ENCODE peak calls at places on chromosomes 13 and 19, in four cellular contexts. One of them, this sample, is unnamed.

GRCh38 chr19:6275170-6275744 is 4.5 kb downstream of the MLLT1 start:
- DNase-seq in osteoblast: peak; percentile 46
- DNase-seq in HFF-Myc: no peak
- DNase-seq in cardiac fibroblast: no peak
- DNase-seq in this sample: no peak

GRCh38 chr13:100946588-100946987 is 272.0 kb upstream of the TMTC4 start:
- DNase-seq in osteoblast: peak; percentile 65
- DNase-seq in HFF-Myc: no peak
- DNase-seq in cardiac fibroblast: no peak
- DNase-seq in this sample: no peak

GRCh38 chr19:7926021-7926726 is at the start of gene CTXN1:
- DNase-seq in osteoblast: peak; percentile 97
- DNase-seq in HFF-Myc: no peak
- DNase-seq in cardiac fibroblast: peak; percentile 60
- DNase-seq in this sample: no peak

GRCh38 chr13:24273926-24274325 is 35.5 kb upstream of the C1QTNF9 start:
- DNase-seq in osteoblast: no peak
- DNase-seq in HFF-Myc: no peak
- DNase-seq in cardiac fibroblast: no peak
- DNase-seq in this sample: no peak

GRCh38 chr19:3450796-3451411 is 29.4 kb downstream of the SMIM24 start:
- DNase-seq in osteoblast: peak; percentile 99
- DNase-seq in HFF-Myc: peak; percentile 97
- DNase-seq in cardiac fibroblast: peak; percentile 99
- DNase-seq in this sample: peak; percentile 99

GRCh38 chr19:48683349-48683748 is 10.5 kb upstream of the NTN5 start:
- DNase-seq in osteoblast: peak; percentile 76
- DNase-seq in HFF-Myc: no peak
- DNase-seq in cardiac fibroblast: peak; percentile 62
- DNase-seq in this sample: no peak

GRCh38 chr19:6723108-6723618 is 2.7 kb upstream of the C3 start:
- DNase-seq in osteoblast: peak; percentile 68
- DNase-seq in HFF-Myc: no peak
- DNase-seq in cardiac fibroblast: peak; percentile 85
- DNase-seq in this sample: no peak

GRCh38 chr19:57665261-57665806 is 3.4 kb upstream of the ZSCAN4 start:
- DNase-seq in osteoblast: no peak
- DNase-seq in HFF-Myc: no peak
- DNase-seq in cardiac fibroblast: no peak
- DNase-seq in this sample: no peak

GRCh38 chr13:76630629-76631028 is 255.6 kb downstream of the KCTD12 start:
- DNase-seq in osteoblast: no peak
- DNase-seq in HFF-Myc: no peak
- DNase-seq in cardiac fibroblast: no peak
- DNase-seq in this sample: no peak

GRCh38 chr19:14795078-14795721 is 16.8 kb upstream of the ADGRE2 start:
- DNase-seq in osteoblast: no peak
- DNase-seq in HFF-Myc: no peak
- DNase-seq in cardiac fibroblast: no peak
- DNase-seq in this sample: no peak

GRCh38 chr19:28737021-28737525 is 475.9 kb downstream of the UQCRFS1 start:
- DNase-seq in osteoblast: peak; percentile 74
- DNase-seq in HFF-Myc: peak; percentile 11
- DNase-seq in cardiac fibroblast: peak; percentile 66
- DNase-seq in this sample: peak; percentile 22

GRCh38 chr13:33869005-33869404 is 51.1 kb downstream of the RFC3 start:
- DNase-seq in osteoblast: no peak
- DNase-seq in HFF-Myc: no peak
- DNase-seq in cardiac fibroblast: no peak
- DNase-seq in this sample: peak; percentile 24

GRCh38 chr13:50353651-50354415 is 338.6 kb downstream of the KCNRG start:
- DNase-seq in osteoblast: peak; percentile 65
- DNase-seq in HFF-Myc: no peak
- DNase-seq in cardiac fibroblast: no peak
- DNase-seq in this sample: peak; percentile 58

GRCh38 chr13:109454167-109454917 is 332.0 kb downstream of the IRS2 start:
- DNase-seq in osteoblast: no peak
- DNase-seq in HFF-Myc: no peak
- DNase-seq in cardiac fibroblast: peak; percentile 6
- DNase-seq in this sample: no peak

GRCh38 chr19:5951338-5951861 is 26.5 kb downstream of the RANBP3 start:
- DNase-seq in osteoblast: no peak
- DNase-seq in HFF-Myc: no peak
- DNase-seq in cardiac fibroblast: no peak
- DNase-seq in this sample: no peak

GRCh38 chr19:34428549-34429285 is 536 bp downstream of the UBA2 start:
- DNase-seq in osteoblast: peak; percentile 92
- DNase-seq in HFF-Myc: no peak
- DNase-seq in cardiac fibroblast: peak; percentile 37
- DNase-seq in this sample: no peak

GRCh38 chr19:51359294-51359693 is 6.9 kb downstream of the ETFB start:
- DNase-seq in osteoblast: peak; percentile 95
- DNase-seq in HFF-Myc: no peak
- DNase-seq in cardiac fibroblast: peak; percentile 93
- DNase-seq in this sample: peak; percentile 79

GRCh38 chr19:29290853-29291252 is 77.9 kb upstream of the UQCRFS1 start:
- DNase-seq in osteoblast: no peak
- DNase-seq in HFF-Myc: no peak
- DNase-seq in cardiac fibroblast: no peak
- DNase-seq in this sample: no peak

GRCh38 chr19:30109565-30109964 is 167.5 kb downstream of the URI1 start:
- DNase-seq in osteoblast: no peak
- DNase-seq in HFF-Myc: no peak
- DNase-seq in cardiac fibroblast: no peak
- DNase-seq in this sample: no peak

GRCh38 chr19:15323496-15324235 is 8.7 kb downstream of the BRD4 start:
- DNase-seq in osteoblast: no peak
- DNase-seq in HFF-Myc: no peak
- DNase-seq in cardiac fibroblast: peak; percentile 69
- DNase-seq in this sample: no peak

DNA sequence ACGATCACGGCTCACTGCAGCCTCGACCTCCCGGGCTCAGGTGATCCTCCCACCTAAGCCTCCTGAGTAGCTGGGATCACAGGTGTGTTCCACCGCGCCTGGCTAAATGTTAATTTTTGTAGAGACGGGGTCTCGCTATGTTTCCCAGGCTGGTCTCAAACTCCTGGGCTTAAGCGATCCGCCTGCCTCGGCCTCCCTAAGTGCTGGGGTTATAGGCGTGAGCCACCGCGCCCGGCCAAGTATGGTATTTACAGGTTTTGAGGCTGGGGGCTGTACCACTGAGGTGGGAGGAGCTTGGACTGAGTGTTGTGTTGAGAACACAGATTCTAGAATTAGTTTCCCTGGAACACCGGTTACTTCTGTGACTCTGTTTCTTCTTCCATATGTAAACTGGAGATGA is 452 bp upstream of the PPM1N start:
- DNase-seq in osteoblast: no peak
- DNase-seq in HFF-Myc: no peak
- DNase-seq in cardiac fibroblast: no peak
- DNase-seq in this sample: no peak
- H3K4me3 ChIP-seq in osteoblast: no peak overlapping the region
- H3K4me3 ChIP-seq in HFF-Myc: peak overlapping the region; percentile 22
- H3K4me3 ChIP-seq in cardiac fibroblast: no peak overlapping the region
- H3K4me3 ChIP-seq in this sample: no peak overlapping the region

GRCh38 chr19:56299688-56300087 is 15.0 kb downstream of the ZSCAN5A start:
- DNase-seq in osteoblast: no peak
- DNase-seq in HFF-Myc: no peak
- DNase-seq in cardiac fibroblast: no peak
- DNase-seq in this sample: no peak

GRCh38 chr19:56297010-56297409 is 17.6 kb downstream of the ZSCAN5A start:
- DNase-seq in osteoblast: no peak
- DNase-seq in HFF-Myc: no peak
- DNase-seq in cardiac fibroblast: no peak
- DNase-seq in this sample: no peak

GRCh38 chr19:56304243-56304642 is 10.4 kb downstream of the ZSCAN5A start:
- DNase-seq in osteoblast: no peak
- DNase-seq in HFF-Myc: no peak
- DNase-seq in cardiac fibroblast: no peak
- DNase-seq in this sample: no peak

GRCh38 chr19:56301886-56302620 is 12.6 kb downstream of the ZSCAN5A start:
- DNase-seq in osteoblast: no peak
- DNase-seq in HFF-Myc: no peak
- DNase-seq in cardiac fibroblast: no peak
- DNase-seq in this sample: no peak

DNA sequence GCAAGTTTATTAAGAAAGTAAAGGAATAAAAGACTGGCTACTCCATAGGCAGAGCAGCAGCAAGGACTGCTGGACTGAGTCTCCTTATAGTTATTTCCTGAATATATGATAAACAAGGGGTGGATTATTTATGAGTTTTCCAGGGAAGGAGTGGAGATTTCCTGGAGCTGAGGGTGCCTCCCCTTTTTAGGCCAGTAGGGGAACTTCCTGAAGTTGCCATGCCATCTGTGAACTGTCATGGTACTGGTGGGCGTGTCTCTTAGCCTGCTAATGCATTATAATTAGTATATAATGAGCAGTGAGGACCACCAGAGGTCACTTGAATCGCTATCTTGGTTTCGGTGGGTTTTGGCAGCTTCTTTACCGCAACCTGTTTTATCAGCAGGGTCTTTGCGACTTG is 13.5 kb downstream of the ZSCAN5A start:
- DNase-seq in osteoblast: no peak
- DNase-seq in HFF-Myc: no peak
- DNase-seq in cardiac fibroblast: peak; percentile 7
- DNase-seq in this sample: no peak
- TF ChIP-seq CTCF in osteoblast: no peak
- TF ChIP-seq CTCF in HFF-Myc: no peak
- TF ChIP-seq CTCF in cardiac fibroblast: peak; percentile 11
- TF ChIP-seq CTCF in this sample: no peak

GRCh38 chr13:113113846-113114271 is 8.3 kb downstream of the F7 start:
- DNase-seq in osteoblast: peak; percentile 36
- DNase-seq in HFF-Myc: no peak
- DNase-seq in cardiac fibroblast: no peak
- DNase-seq in this sample: no peak

GRCh38 chr13:113116206-113116800 is 6.3 kb upstream of the F10 start:
- DNase-seq in osteoblast: peak; percentile 48
- DNase-seq in HFF-Myc: no peak
- DNase-seq in cardiac fibroblast: no peak
- DNase-seq in this sample: no peak

GRCh38 chr13:113116871-113117271 is 5.7 kb upstream of the F10 start:
- DNase-seq in osteoblast: peak; percentile 85
- DNase-seq in HFF-Myc: no peak
- DNase-seq in cardiac fibroblast: no peak
- DNase-seq in this sample: no peak

GRCh38 chr13:113114511-113115362 is 7.9 kb upstream of the F10 start:
- DNase-seq in osteoblast: peak; percentile 86
- DNase-seq in HFF-Myc: no peak
- DNase-seq in cardiac fibroblast: no peak
- DNase-seq in this sample: no peak

GRCh38 chr13:113115363-113116205 is 7.0 kb upstream of the F10 start:
- DNase-seq in osteoblast: peak; percentile 74
- DNase-seq in HFF-Myc: no peak
- DNase-seq in cardiac fibroblast: no peak
- DNase-seq in this sample: no peak
- H3K4me3 ChIP-seq in osteoblast: no peak overlapping the region
- H3K4me3 ChIP-seq in HFF-Myc: no peak overlapping the region
- H3K4me3 ChIP-seq in cardiac fibroblast: no peak overlapping the region
- H3K4me3 ChIP-seq in this sample: no peak overlapping the region

GRCh38 chr13:110523838-110524237 is 37.7 kb downstream of the RAB20 start:
- DNase-seq in osteoblast: peak; percentile 66
- DNase-seq in HFF-Myc: no peak
- DNase-seq in cardiac fibroblast: no peak
- DNase-seq in this sample: no peak
- TF ChIP-seq CTCF in osteoblast: no peak
- TF ChIP-seq CTCF in HFF-Myc: no peak
- TF ChIP-seq CTCF in cardiac fibroblast: no peak
- TF ChIP-seq CTCF in this sample: no peak

DNA sequence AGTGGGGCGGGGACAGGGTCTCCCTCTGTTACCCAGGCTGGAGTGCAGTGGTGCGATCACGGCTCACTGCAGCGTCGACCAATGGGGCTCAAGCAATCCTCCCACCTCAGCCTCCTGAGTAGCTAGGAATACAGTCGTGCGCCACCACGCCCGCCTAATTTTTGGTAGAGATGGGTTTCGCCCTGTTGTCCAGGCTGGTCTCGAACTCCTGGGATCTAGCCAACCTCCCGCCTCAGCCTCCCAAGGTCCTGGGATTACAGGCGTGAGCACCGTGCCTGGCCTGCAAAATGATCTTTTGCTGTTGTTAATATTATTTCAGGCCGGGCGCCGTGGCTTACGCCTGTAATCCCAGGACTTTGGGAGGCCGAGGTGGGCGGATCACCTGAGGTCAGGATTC is 621 bp upstream of the TGDS start:
- DNase-seq in osteoblast: no peak
- DNase-seq in HFF-Myc: no peak
- DNase-seq in cardiac fibroblast: no peak
- DNase-seq in this sample: no peak
- H3K4me3 ChIP-seq in osteoblast: peak overlapping the region; percentile 94
- H3K4me3 ChIP-seq in HFF-Myc: peak overlapping the region; percentile 81
- H3K4me3 ChIP-seq in cardiac fibroblast: peak overlapping the region; percentile 92
- H3K4me3 ChIP-seq in this sample: peak overlapping the region; percentile 67

GRCh38 chr19:16654151-16654550 is 5.8 kb downstream of the SMIM7 start:
- DNase-seq in osteoblast: peak; percentile 84
- DNase-seq in HFF-Myc: no peak
- DNase-seq in cardiac fibroblast: no peak
- DNase-seq in this sample: no peak

GRCh38 chr19:16659464-16659831 is 496 bp downstream of the SMIM7 start:
- DNase-seq in osteoblast: no peak
- DNase-seq in HFF-Myc: no peak
- DNase-seq in cardiac fibroblast: no peak
- DNase-seq in this sample: no peak

GRCh38 chr19:16657384-16657783 is 2.6 kb downstream of the SMIM7 start:
- DNase-seq in osteoblast: no peak
- DNase-seq in HFF-Myc: no peak
- DNase-seq in cardiac fibroblast: no peak
- DNase-seq in this sample: no peak

GRCh38 chr19:16654621-16655020 is 5.3 kb downstream of the SMIM7 start:
- DNase-seq in osteoblast: no peak
- DNase-seq in HFF-Myc: no peak
- DNase-seq in cardiac fibroblast: no peak
- DNase-seq in this sample: peak; percentile 6

DNA sequence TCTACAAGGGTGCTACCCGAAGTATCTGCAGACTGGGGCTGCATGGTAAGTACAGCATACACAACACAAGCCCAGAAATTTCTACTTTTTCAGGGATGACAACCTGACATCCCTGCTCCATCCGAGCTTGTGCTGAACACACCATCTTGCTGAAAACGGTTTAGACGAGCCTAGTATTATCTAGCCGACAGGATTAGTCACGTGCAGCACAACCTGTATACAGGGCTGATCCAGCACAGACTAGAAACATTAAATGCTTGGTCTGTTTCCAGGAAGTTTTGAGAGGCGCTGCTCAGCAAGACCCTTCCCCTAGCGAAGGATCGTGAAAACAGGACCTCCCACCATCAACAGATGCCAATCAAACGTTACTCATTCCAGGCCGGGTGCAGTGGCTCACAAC is 4.2 kb downstream of the SMIM7 start:
- DNase-seq in osteoblast: no peak
- DNase-seq in HFF-Myc: no peak
- DNase-seq in cardiac fibroblast: no peak
- DNase-seq in this sample: no peak
- TF ChIP-seq CTCF in osteoblast: no peak
- TF ChIP-seq CTCF in HFF-Myc: no peak
- TF ChIP-seq CTCF in cardiac fibroblast: no peak
- TF ChIP-seq CTCF in this sample: no peak

GRCh38 chr13:41461527-41462124 is 4.3 kb downstream of the RGCC start:
- DNase-seq in osteoblast: no peak
- DNase-seq in HFF-Myc: no peak
- DNase-seq in cardiac fibroblast: no peak
- DNase-seq in this sample: no peak
- H3K4me3 ChIP-seq in osteoblast: no peak overlapping the region
- H3K4me3 ChIP-seq in HFF-Myc: no peak overlapping the region
- H3K4me3 ChIP-seq in cardiac fibroblast: peak overlapping the region; percentile 2
- H3K4me3 ChIP-seq in this sample: no peak overlapping the region